ENCODE peak calls at places on chromosomes 6 and 20, in nine cellular contexts. O, T, K, U, D, G, Z, C and R are unnamed samples.

GRCh38 chr6:93417421-93417996 is 1.9 kb downstream of the EPHA7 start:
- DNase-seq in O (peak), T (no peak), K (no peak), U (no peak), D (peak), G (no peak), Z (no peak), C (no peak), R (no peak)

GRCh38 chr20:37992802-37993538 is 40.3 kb downstream of the TTI1 start:
- DNase-seq in O (peak), T (peak), K (peak), U (peak), D (no peak), G (peak), Z (no peak), C (no peak), R (peak)

GRCh38 chr20:25745100-25745499 is 48.4 kb upstream of the ZNF337 start:
- DNase-seq in O (no peak), T (no peak), K (no peak), U (no peak), D (no peak), G (no peak), Z (no peak), C (peak), R (no peak)

GRCh38 chr6:144343736-144344428 is 58.7 kb downstream of the UTRN start:
- DNase-seq in O (no peak), T (no peak), K (peak), U (no peak), D (no peak), G (no peak), Z (no peak), C (no peak), R (no peak)

GRCh38 chr6:38149526-38149925 is 330.0 kb downstream of the ZFAND3 start:
- DNase-seq in O (peak), T (peak), K (no peak), U (no peak), D (no peak), G (no peak), Z (no peak), C (no peak), R (no peak)

GRCh38 chr6:116385462-116385807 is 14.7 kb downstream of the DSE start:
- DNase-seq in O (no peak), T (peak), K (no peak), U (peak), D (no peak), G (no peak), Z (no peak), C (no peak), R (no peak)

GRCh38 chr20:8757146-8757545 is 311.7 kb upstream of the PLCB4 start:
- DNase-seq in O (peak), T (peak), K (no peak), U (peak), D (no peak), G (no peak), Z (no peak), C (no peak), R (no peak)

GRCh38 chr6:113971786-113972185 is 838 bp upstream of the HDAC2 start:
- DNase-seq in O (peak), T (no peak), K (peak), U (no peak), D (no peak), G (no peak), Z (no peak), C (no peak), R (no peak)

GRCh38 chr6:144993870-144994269 is 708.7 kb downstream of the UTRN start:
- DNase-seq in O (peak), T (peak), K (no peak), U (peak), D (no peak), G (no peak), Z (no peak), C (no peak), R (no peak)

GRCh38 chr20:46430921-46431712 is 24.7 kb upstream of the ELMO2 start:
- DNase-seq in O (no peak), T (no peak), K (no peak), U (no peak), D (no peak), G (no peak), Z (no peak), C (no peak), R (no peak)

GRCh38 chr6:131348572-131348971 is 213.3 kb downstream of the AKAP7 start:
- DNase-seq in O (no peak), T (no peak), K (no peak), U (no peak), D (no peak), G (no peak), Z (no peak), C (no peak), R (no peak)

GRCh38 chr20:25065625-25066338 is 7.8 kb upstream of the ACSS1 start:
- DNase-seq in O (peak), T (peak), K (peak), U (peak), D (peak), G (peak), Z (no peak), C (peak), R (no peak)

GRCh38 chr6:42232035-42232434 is 14.4 kb upstream of the MRPS10 start:
- DNase-seq in O (no peak), T (no peak), K (no peak), U (no peak), D (no peak), G (no peak), Z (no peak), C (no peak), R (no peak)

GRCh38 chr6:18386302-18386976 is 711 bp upstream of the RNF144B start:
- DNase-seq in O (peak), T (peak), K (no peak), U (no peak), D (no peak), G (no peak), Z (no peak), C (no peak), R (no peak)

GRCh38 chr6:43021270-43022047 is at the start of gene RRP36:
- DNase-seq in O (peak), T (peak), K (peak), U (peak), D (peak), G (peak), Z (peak), C (peak), R (no peak)

GRCh38 chr20:59671661-59672471 is 67.5 kb downstream of the PHACTR3 start:
- DNase-seq in O (no peak), T (no peak), K (no peak), U (no peak), D (no peak), G (no peak), Z (no peak), C (peak), R (no peak)

DNA sequence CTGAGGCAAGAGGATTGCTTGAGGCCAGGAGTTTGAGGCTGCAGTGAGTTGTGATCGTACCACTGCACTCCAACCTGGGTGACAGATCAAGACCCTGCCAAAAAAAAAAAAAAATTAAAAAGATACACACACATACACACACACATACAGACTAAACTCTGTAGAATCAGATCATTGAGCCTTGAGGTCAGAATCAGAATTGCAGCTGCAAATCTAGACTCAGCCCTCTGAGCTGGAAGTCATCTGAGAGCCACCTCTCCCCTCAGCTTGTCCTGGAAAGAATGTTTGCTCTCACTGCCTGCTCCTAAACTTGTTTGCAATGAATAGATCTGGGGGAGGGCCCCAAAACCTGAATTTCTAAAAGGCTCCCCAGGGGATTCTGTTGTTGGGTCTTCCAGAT is 41.4 kb upstream of the ANGPT4 start:
- DNase-seq in O (no peak), T (peak), K (no peak), U (peak), D (no peak), G (no peak), Z (no peak), C (no peak), R (no peak)
- TF ChIP-seq CTCF in O (no peak), T (no peak), K (no peak), U (peak), D (no peak), G (no peak), Z (no peak), C (no peak), R (no peak)

DNA sequence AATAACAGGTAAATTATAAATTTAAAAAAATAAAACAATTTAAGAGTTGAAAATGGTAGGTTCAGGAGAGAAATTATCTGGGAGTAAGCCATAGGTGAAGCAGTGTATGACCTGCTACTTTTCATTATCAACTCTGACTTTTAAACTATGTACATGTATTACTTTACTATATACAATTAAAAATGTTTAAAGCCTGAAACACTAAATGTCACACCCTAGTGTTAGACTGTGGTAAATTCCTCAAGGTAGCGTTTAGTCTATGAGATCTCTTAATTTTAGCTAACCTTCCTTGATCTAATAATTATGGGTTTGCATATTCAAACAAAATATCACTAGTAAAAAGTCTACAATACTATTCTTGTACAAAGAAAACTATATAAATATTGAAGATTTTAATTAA is 22.3 kb upstream of the TBC1D32 start:
- DNase-seq in O (no peak), T (no peak), K (no peak), U (no peak), D (no peak), G (no peak), Z (no peak), C (no peak), R (no peak)
- TF ChIP-seq CTCF in O (peak), T (peak), K (no peak), U (peak), D (no peak), G (no peak), Z (no peak), C (no peak), R (no peak)

GRCh38 chr6:20056350-20056992 is 155.8 kb downstream of the MBOAT1 start:
- DNase-seq in O (peak), T (peak), K (no peak), U (peak), D (no peak), G (no peak), Z (no peak), C (no peak), R (no peak)

GRCh38 chr6:20060252-20060651 is 152.0 kb downstream of the MBOAT1 start:
- DNase-seq in O (no peak), T (no peak), K (no peak), U (no peak), D (no peak), G (no peak), Z (no peak), C (no peak), R (no peak)

GRCh38 chr6:20061952-20062351 is 150.3 kb downstream of the MBOAT1 start:
- DNase-seq in O (no peak), T (no peak), K (no peak), U (no peak), D (no peak), G (no peak), Z (no peak), C (no peak), R (no peak)

GRCh38 chr6:20058912-20059311 is 153.4 kb downstream of the MBOAT1 start:
- DNase-seq in O (no peak), T (no peak), K (no peak), U (no peak), D (no peak), G (no peak), Z (no peak), C (no peak), R (no peak)
- TF ChIP-seq CTCF in O (no peak), T (no peak), K (no peak), U (no peak), D (no peak), G (no peak), Z (peak), C (no peak), R (no peak)

DNA sequence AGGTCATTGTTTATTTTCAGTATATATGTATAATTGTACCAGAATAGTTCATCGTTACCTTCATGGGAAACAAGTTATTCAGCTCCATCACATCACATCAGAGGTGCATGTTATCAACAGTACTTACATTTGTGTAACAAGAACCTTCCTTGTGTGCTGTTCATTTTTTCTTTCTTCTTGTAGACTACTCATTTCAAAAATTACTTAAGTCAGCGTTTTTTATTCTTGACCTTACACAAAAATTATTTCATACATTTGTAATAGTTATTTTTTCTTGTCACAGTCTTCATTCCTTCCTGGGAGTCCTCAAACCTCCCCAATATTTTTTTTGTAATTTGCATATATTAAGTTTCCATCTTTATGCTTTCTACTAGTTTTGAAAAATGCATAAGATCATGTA is 725.7 kb upstream of the ADGRB3 start:
- DNase-seq in O (no peak), T (no peak), K (no peak), U (no peak), D (no peak), G (no peak), Z (no peak), C (no peak), R (no peak)
- TF ChIP-seq CTCF in O (no peak), T (no peak), K (no peak), U (no peak), D (no peak), G (no peak), Z (no peak), C (no peak), R (no peak)

GRCh38 chr20:50792708-50793574 is 1.9 kb upstream of the BCAS4 start:
- DNase-seq in O (peak), T (no peak), K (no peak), U (no peak), D (no peak), G (no peak), Z (no peak), C (no peak), R (no peak)

GRCh38 chr20:50794181-50794845 is 548 bp upstream of the BCAS4 start:
- DNase-seq in O (no peak), T (no peak), K (peak), U (no peak), D (no peak), G (no peak), Z (no peak), C (peak), R (no peak)

GRCh38 chr20:50798650-50799049 is 3.8 kb downstream of the BCAS4 start:
- DNase-seq in O (no peak), T (no peak), K (no peak), U (peak), D (no peak), G (no peak), Z (no peak), C (no peak), R (no peak)

GRCh38 chr20:50797142-50797541 is 2.3 kb downstream of the BCAS4 start:
- DNase-seq in O (no peak), T (no peak), K (no peak), U (no peak), D (no peak), G (no peak), Z (no peak), C (no peak), R (no peak)

DNA sequence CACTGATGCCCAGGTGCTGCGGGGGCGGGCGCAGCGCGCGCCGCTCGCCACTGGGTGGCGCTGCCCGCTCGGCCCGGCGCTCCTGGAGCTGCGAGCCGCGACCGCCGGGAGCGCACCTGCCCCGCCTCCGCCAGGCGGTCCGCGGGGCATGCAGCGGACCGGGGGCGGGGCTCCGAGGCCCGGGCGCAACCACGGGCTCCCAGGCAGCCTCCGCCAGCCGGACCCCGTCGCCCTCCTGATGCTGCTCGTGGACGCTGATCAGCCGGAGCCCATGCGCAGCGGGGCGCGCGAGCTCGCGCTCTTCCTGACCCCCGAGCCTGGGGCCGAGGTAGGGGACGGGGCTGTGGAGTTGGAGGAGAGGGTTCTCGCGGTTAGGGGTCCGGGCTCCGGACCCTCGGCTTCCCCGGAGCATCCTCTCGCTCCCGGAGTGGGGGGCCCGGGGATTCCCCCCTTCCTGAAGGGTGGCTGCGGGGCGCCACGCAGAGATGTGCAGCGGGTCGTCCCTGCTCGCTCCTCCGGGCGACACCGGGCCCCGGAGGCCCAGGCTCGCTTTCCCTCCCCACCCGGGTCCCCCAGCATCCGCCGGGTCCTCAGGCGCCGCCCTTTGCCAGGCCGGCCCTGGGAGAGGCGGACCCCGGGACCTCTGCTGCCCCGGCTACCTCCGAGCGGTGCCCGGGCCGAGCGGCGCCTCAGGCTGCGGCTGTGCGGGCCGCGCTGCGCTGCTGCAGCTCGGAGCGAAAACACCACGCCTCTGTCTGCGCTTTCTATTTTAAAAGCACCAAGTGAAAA is at the start of gene BCAS4:
- DNase-seq in O (peak), T (peak), K (peak), U (peak), D (peak), G (peak), Z (peak), C (peak), R (peak)
- TF ChIP-seq CTCF in O (peak), T (peak), K (peak), U (peak), D (peak), G (peak), Z (peak), C (no peak), R (peak)

GRCh38 chr6:98841589-98842488 is 7.5 kb downstream of the POU3F2 start:
- DNase-seq in O (no peak), T (no peak), K (no peak), U (no peak), D (no peak), G (no peak), Z (no peak), C (no peak), R (no peak)

GRCh38 chr6:98838027-98838426 is 3.7 kb downstream of the POU3F2 start:
- DNase-seq in O (no peak), T (no peak), K (no peak), U (no peak), D (no peak), G (no peak), Z (no peak), C (no peak), R (no peak)

GRCh38 chr6:98840385-98840784 is 6.0 kb downstream of the POU3F2 start:
- DNase-seq in O (no peak), T (no peak), K (no peak), U (no peak), D (no peak), G (no peak), Z (no peak), C (no peak), R (no peak)

GRCh38 chr6:98841114-98841513 is 6.7 kb downstream of the POU3F2 start:
- DNase-seq in O (no peak), T (no peak), K (no peak), U (no peak), D (no peak), G (no peak), Z (no peak), C (no peak), R (no peak)

DNA sequence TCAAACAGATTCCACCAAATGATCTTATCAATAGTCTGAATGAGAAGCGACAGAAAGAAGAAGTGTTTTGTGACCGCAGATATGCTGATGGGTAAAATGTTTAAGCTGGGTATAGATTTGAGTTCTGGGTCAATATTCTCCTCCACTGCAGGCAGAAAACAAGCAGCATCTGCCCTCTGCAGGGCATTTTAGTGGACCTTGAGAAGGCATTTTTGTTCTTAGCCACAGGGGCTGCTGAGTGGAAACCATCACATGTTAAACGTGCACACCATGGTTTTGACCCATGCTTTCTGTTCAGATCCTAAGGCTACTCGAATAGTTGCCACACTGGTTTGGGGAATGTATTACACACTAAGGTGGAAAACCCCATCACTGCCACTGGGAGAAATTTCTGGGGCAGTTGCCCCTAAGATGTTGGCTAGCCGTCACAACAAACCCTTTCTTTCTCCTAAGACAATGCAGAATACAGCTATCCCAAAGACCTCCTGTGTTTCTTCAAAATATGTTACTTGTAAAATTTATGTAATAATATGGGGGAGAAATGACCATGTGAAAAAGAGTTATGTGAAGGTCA is 5.5 kb downstream of the POU3F2 start:
- DNase-seq in O (peak), T (peak), K (no peak), U (peak), D (no peak), G (no peak), Z (no peak), C (no peak), R (no peak)
- TF ChIP-seq CTCF in O (peak), T (peak), K (no peak), U (peak), D (no peak), G (no peak), Z (peak), C (no peak), R (peak)

GRCh38 chr6:44254957-44255808 is 2.1 kb downstream of the SLC35B2 start:
- DNase-seq in O (no peak), T (no peak), K (no peak), U (no peak), D (no peak), G (no peak), Z (peak), C (no peak), R (no peak)

GRCh38 chr6:44251576-44252524 is 4.9 kb downstream of the HSP90AB1 start:
- DNase-seq in O (no peak), T (no peak), K (no peak), U (no peak), D (no peak), G (no peak), Z (no peak), C (no peak), R (no peak)

GRCh38 chr6:44255848-44256247 is 1.5 kb downstream of the SLC35B2 start:
- DNase-seq in O (no peak), T (no peak), K (no peak), U (no peak), D (no peak), G (no peak), Z (no peak), C (no peak), R (no peak)

GRCh38 chr6:44254201-44254956 is 2.9 kb downstream of the SLC35B2 start:
- DNase-seq in O (no peak), T (no peak), K (no peak), U (no peak), D (no peak), G (no peak), Z (no peak), C (no peak), R (no peak)

GRCh38 chr6:44253307-44254101 is 3.8 kb downstream of the SLC35B2 start:
- DNase-seq in O (no peak), T (no peak), K (peak), U (peak), D (no peak), G (no peak), Z (no peak), C (no peak), R (no peak)
- TF ChIP-seq CTCF in O (peak), T (peak), K (peak), U (peak), D (peak), G (peak), Z (peak), C (no peak), R (peak)